ENCODE peak calls at places on chromosomes 6 and 20, in seven cellular contexts. O, Q, E, U, S, X and J are unnamed samples.

GRCh38 chr6:166008441-166009369 is 158.9 kb downstream of the TBXT start:
- DNase-seq in E (no peak), Q (peak), U (no peak), S (no peak), X (no peak), O (no peak), J (no peak)

GRCh38 chr20:3452127-3452526 is 18.7 kb upstream of the ATRN start:
- DNase-seq in S (no peak), E (no peak), X (no peak), U (no peak), O (no peak), Q (no peak), J (no peak)

GRCh38 chr20:4912380-4913142 is 88.7 kb downstream of the SLC23A2 start:
- DNase-seq in E (no peak), U (no peak), O (no peak), Q (no peak), S (no peak), X (no peak), J (no peak)

GRCh38 chr20:37469531-37469930 is 51.5 kb upstream of the NNAT start:
- DNase-seq in U (no peak), Q (no peak), X (no peak), E (no peak), O (no peak), S (no peak), J (no peak)

GRCh38 chr6:36323062-36323461 is 13.6 kb downstream of the BNIP5 start:
- DNase-seq in Q (no peak), U (no peak), S (no peak), X (no peak), O (no peak), E (no peak), J (no peak)

GRCh38 chr6:159916752-159917151 is 26.0 kb downstream of the MAS1 start:
- DNase-seq in X (no peak), O (no peak), E (no peak), U (no peak), S (no peak), Q (no peak), J (no peak)

GRCh38 chr6:131909408-131910218 is 41.6 kb downstream of the CCN2 start:
- DNase-seq in O (peak), U (peak), E (peak), S (peak), X (no peak), Q (peak), J (peak)

GRCh38 chr20:17315491-17316231 is 88.8 kb downstream of the PCSK2 start:
- DNase-seq in U (no peak), Q (no peak), S (no peak), O (no peak), X (no peak), E (no peak), J (no peak)

GRCh38 chr6:22343864-22344263 is 47.0 kb upstream of the PRL start:
- DNase-seq in O (no peak), Q (no peak), X (no peak), E (no peak), S (no peak), U (no peak), J (no peak)

GRCh38 chr6:162785632-162786242 is 58.0 kb downstream of the PACRG start:
- DNase-seq in S (no peak), E (no peak), X (no peak), Q (peak), O (peak), U (no peak), J (no peak)

GRCh38 chr6:28212510-28213212 is 12.4 kb upstream of the ZSCAN9 start:
- DNase-seq in E (no peak), X (peak), Q (no peak), U (no peak), O (no peak), S (no peak), J (no peak)

GRCh38 chr6:43951756-43952675 is 175.2 kb downstream of the MRPL14 start:
- DNase-seq in E (no peak), S (no peak), U (no peak), X (no peak), O (no peak), Q (no peak), J (no peak)

GRCh38 chr6:6351626-6352025 is 31.2 kb upstream of the F13A1 start:
- DNase-seq in X (no peak), E (no peak), U (no peak), Q (no peak), S (no peak), O (no peak), J (no peak)

GRCh38 chr6:45074423-45074822 is 253.7 kb upstream of the RUNX2 start:
- DNase-seq in U (no peak), Q (no peak), X (no peak), S (no peak), O (no peak), E (no peak), J (no peak)

GRCh38 chr6:41502607-41503434 is 43.4 kb upstream of the FOXP4 start:
- DNase-seq in S (no peak), U (no peak), O (peak), Q (peak), X (no peak), E (no peak), J (no peak)

GRCh38 chr20:4809707-4810106 is 88.0 kb downstream of the PRND start:
- DNase-seq in X (no peak), S (no peak), U (no peak), Q (no peak), E (no peak), O (no peak), J (no peak)